ENCODE peak calls at places on chromosome 17, in nine cellular contexts. B is HL-60, G is transverse colon, Z is endothelial cell of umbilical vein, C is prostate gland, T is sigmoid colon, O is upper lobe of left lung, Y is stomach, N is HCT116. U is an unnamed sample.

GRCh38 chr17:32520737-32521399 is 34.1 kb downstream of the CDK5R1 start:
- DNase-seq in B (no peak), G (no peak), Z (no peak), C (no peak), T (peak; percentile 5), O (no peak), Y (no peak), N (no peak), U (no peak)

GRCh38 chr17:76414334-76415295 is 30.2 kb downstream of the SPHK1 start:
- DNase-seq in B (no peak), G (peak; percentile 20), Z (peak; percentile 44), C (no peak), T (peak; percentile 86), O (no peak), Y (peak; percentile 79), N (no peak), U (no peak)

GRCh38 chr17:51258756-51259573 is 884 bp downstream of the MBTD1 start:
- DNase-seq in B (peak; percentile 41), G (peak; percentile 34), Z (peak; percentile 34), C (peak; percentile 14), T (peak; percentile 65), O (no peak), Y (no peak), N (no peak), U (no peak)

GRCh38 chr17:27596106-27596505 is 34.9 kb upstream of the LGALS9 start:
- DNase-seq in B (no peak), G (no peak), Z (no peak), C (no peak), T (no peak), O (no peak), Y (no peak), N (no peak), U (no peak)

GRCh38 chr17:61284174-61284573 is 115.5 kb upstream of the TBX2 start:
- DNase-seq in B (no peak), G (no peak), Z (no peak), C (no peak), T (no peak), O (no peak), Y (no peak), N (no peak), U (no peak)

GRCh38 chr17:78013683-78014467 is 55.4 kb downstream of the TNRC6C start:
- DNase-seq in B (no peak), G (peak; percentile 48), Z (peak; percentile 74), C (peak; percentile 62), T (peak; percentile 72), O (peak; percentile 30), Y (peak; percentile 40), N (peak; percentile 54), U (peak; percentile 54)

GRCh38 chr17:390025-390424 is 37.4 kb upstream of the RPH3AL start:
- DNase-seq in B (no peak), G (no peak), Z (no peak), C (no peak), T (no peak), O (no peak), Y (no peak), N (no peak), U (no peak)

GRCh38 chr17:60390223-60390622 is 1.7 kb downstream of the USP32 start:
- DNase-seq in B (no peak), G (no peak), Z (peak; percentile 39), C (no peak), T (no peak), O (peak; percentile 61), Y (no peak), N (no peak), U (no peak)

GRCh38 chr17:8791248-8791909 is 7.8 kb downstream of the MFSD6L start:
- DNase-seq in B (no peak), G (no peak), Z (no peak), C (no peak), T (no peak), O (no peak), Y (no peak), N (no peak), U (no peak)

GRCh38 chr17:76529224-76529642 is 8.3 kb downstream of the CYGB start:
- DNase-seq in B (no peak), G (peak; percentile 66), Z (peak; percentile 40), C (peak; percentile 67), T (peak; percentile 96), O (peak; percentile 74), Y (peak; percentile 48), N (no peak), U (peak; percentile 78)

GRCh38 chr17:56934280-56934679 is 20.4 kb upstream of the TRIM25 start:
- DNase-seq in B (no peak), G (no peak), Z (no peak), C (no peak), T (no peak), O (no peak), Y (no peak), N (no peak), U (no peak)

GRCh38 chr17:78252111-78252634 is 20.7 kb downstream of the TMEM235 start:
- DNase-seq in B (no peak), G (peak; percentile 69), Z (no peak), C (no peak), T (peak; percentile 66), O (no peak), Y (peak; percentile 37), N (no peak), U (peak; percentile 34)

GRCh38 chr17:11278984-11279270 is 37.9 kb downstream of the SHISA6 start:
- DNase-seq in B (no peak), G (no peak), Z (no peak), C (no peak), T (no peak), O (no peak), Y (no peak), N (no peak), U (no peak)

GRCh38 chr17:34981538-34982241 is 1.4 kb downstream of the LIG3 start:
- DNase-seq in B (peak; percentile 49), G (no peak), Z (peak; percentile 73), C (no peak), T (peak; percentile 5), O (no peak), Y (no peak), N (no peak), U (no peak)

GRCh38 chr17:76493505-76494167 is 7.6 kb downstream of the RHBDF2 start:
- DNase-seq in B (no peak), G (peak; percentile 52), Z (no peak), C (no peak), T (no peak), O (peak; percentile 37), Y (peak; percentile 39), N (no peak), U (no peak)

GRCh38 chr17:45098869-45099616 is 33.3 kb downstream of the PLCD3 start:
- DNase-seq in B (peak; percentile 38), G (peak; percentile 93), Z (peak; percentile 73), C (peak; percentile 88), T (peak; percentile 97), O (peak; percentile 84), Y (peak; percentile 91), N (peak; percentile 51), U (peak; percentile 90)
- TF ChIP-seq POLR2AphosphoS5 in B (no peak), G (no peak), Z (no peak), C (peak; percentile 67), T (no peak), O (no peak), Y (peak; percentile 77), N (no peak), U (peak; percentile 84)

GRCh38 chr17:80393491-80393890 is 21.5 kb upstream of the ENDOV start:
- DNase-seq in B (no peak), G (no peak), Z (no peak), C (peak; percentile 23), T (no peak), O (no peak), Y (no peak), N (no peak), U (no peak)
- H3K27ac ChIP-seq in B (no peak overlapping the region), G (no peak overlapping the region), Z (no peak overlapping the region), C (peak overlapping the region; percentile 6), T (no peak overlapping the region), O (peak overlapping the region; percentile 54), Y (no peak overlapping the region), N (no peak overlapping the region), U (no peak overlapping the region)

DNA sequence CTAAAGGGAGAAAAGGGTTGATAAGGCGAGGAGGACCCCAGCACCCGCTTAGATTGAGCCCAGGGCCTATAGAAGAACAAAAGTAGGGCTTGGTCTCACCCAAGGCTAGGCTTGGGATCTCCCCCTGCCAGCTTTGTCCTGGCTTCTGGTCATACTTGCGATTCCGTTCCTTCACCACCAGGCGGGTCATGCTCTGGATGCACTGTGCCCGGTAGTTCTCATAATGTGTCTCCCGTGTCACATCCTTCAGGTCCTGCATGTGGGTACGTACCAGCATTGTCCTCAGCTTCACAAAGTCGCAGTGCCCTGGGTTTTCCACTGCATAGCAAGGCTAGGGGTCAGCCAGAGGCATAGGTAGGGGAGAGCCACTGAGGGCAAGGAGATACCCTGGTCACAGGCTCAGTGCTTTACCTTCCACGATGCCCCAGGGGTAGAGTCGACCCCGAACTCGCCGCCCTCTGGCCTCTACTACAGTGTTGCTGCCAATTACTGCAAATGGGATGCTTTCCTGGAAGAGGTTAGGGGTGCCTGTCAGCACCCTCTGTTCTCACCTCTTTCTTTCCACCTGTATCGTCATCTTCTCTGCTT is 6.5 kb upstream of the MTMR4 start:
- DNase-seq in B (no peak), G (no peak), Z (no peak), C (no peak), T (no peak), O (no peak), Y (no peak), N (no peak), U (no peak)
- TF ChIP-seq CTCF in B (peak; percentile 72), G (peak; percentile 38), Z (peak; percentile 36), C (no peak), T (no peak), O (peak; percentile 28), Y (no peak), N (peak; percentile 67), U (no peak)

GRCh38 chr17:40402668-40403067 is 15.0 kb downstream of the TOP2A start:
- DNase-seq in B (no peak), G (no peak), Z (no peak), C (no peak), T (no peak), O (no peak), Y (no peak), N (no peak), U (no peak)

GRCh38 chr17:40411821-40412220 is 5.9 kb downstream of the TOP2A start:
- DNase-seq in B (no peak), G (no peak), Z (no peak), C (no peak), T (no peak), O (no peak), Y (no peak), N (no peak), U (no peak)

GRCh38 chr17:40410082-40410481 is 7.6 kb downstream of the TOP2A start:
- DNase-seq in B (no peak), G (no peak), Z (no peak), C (no peak), T (no peak), O (no peak), Y (no peak), N (no peak), U (no peak)

GRCh38 chr17:40404003-40404402 is 13.7 kb downstream of the TOP2A start:
- DNase-seq in B (no peak), G (no peak), Z (no peak), C (no peak), T (no peak), O (no peak), Y (no peak), N (no peak), U (no peak)

DNA sequence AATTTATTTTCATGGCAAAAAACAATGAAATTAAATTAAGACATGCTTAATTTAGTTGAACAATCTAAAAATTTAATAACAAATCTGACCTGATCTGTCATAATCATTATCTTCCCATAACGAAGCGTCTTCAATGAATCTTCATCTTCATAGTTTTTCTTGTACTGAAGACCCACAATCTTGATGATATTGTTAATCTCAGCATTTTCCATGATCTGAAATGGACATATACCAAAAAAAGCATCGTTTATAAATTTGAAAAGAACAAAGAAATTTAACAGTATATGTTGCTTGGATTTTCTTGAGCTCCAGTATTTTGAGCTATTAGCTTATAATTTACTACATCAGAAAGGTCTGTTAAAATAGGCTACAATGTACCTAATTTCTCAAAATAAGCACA is 10.2 kb downstream of the TOP2A start:
- DNase-seq in B (no peak), G (no peak), Z (no peak), C (no peak), T (no peak), O (no peak), Y (no peak), N (no peak), U (no peak)
- TF ChIP-seq POLR2AphosphoS5 in B (no peak), G (no peak), Z (no peak), C (no peak), T (no peak), O (no peak), Y (no peak), N (no peak), U (no peak)

U was measured in breast epithelium.